ENCODE peak calls at places on chromosome 11, in four cellular contexts. K, I, S and M are unnamed samples.

GRCh38 chr11:44150395-44150794 is 54.9 kb downstream of the EXT2 start:
- DNase-seq in I (no peak), K (no peak), S (no peak), M (no peak)

GRCh38 chr11:65522640-65523322 is 2.1 kb upstream of the SCYL1 start:
- DNase-seq in S (peak; percentile 15), K (no peak), I (no peak), M (peak; percentile 6)

GRCh38 chr11:111659201-111659600 is 57.0 kb downstream of the SIK2 start:
- DNase-seq in K (no peak), I (no peak), S (no peak), M (no peak)

GRCh38 chr11:37557990-37558389 is 960.0 kb upstream of the RAG2 start:
- DNase-seq in S (no peak), I (no peak), K (no peak), M (no peak)

GRCh38 chr11:66607126-66607834 is 9.2 kb upstream of the RBM14 start:
- DNase-seq in K (no peak), I (peak; percentile 91), S (peak; percentile 83), M (no peak)

GRCh38 chr11:129538323-129538722 is 162.7 kb downstream of the BARX2 start:
- DNase-seq in K (no peak), S (no peak), I (no peak), M (no peak)

GRCh38 chr11:115498354-115498753 is 5.9 kb downstream of the CADM1 start:
- DNase-seq in K (no peak), S (no peak), I (no peak), M (no peak)

GRCh38 chr11:118914178-118914918 is 11.4 kb downstream of the BCL9L start:
- DNase-seq in S (peak; percentile 87), K (peak; percentile 78), I (no peak), M (no peak)

GRCh38 chr11:46385169-46386004 is 3.9 kb downstream of the MDK start:
- DNase-seq in I (no peak), K (no peak), S (no peak), M (no peak)

GRCh38 chr11:120225372-120225909 is 14.5 kb upstream of the POU2F3 start:
- DNase-seq in K (no peak), I (peak; percentile 54), S (no peak), M (no peak)